ENCODE peak calls at places on chromosomes 5 and 9, in eight cellular contexts. T is iPS DF 19.7; C is stimulated activated CD8-positive, alpha-beta memory T cell treated with anti-CD3 and anti-CD28 coated beads, Interleukin-7, amount 100 ng/mL, for 1 hour; U is HFF-Myc; A is fibroblast of pulmonary artery; S is T-helper 9 cell; F is HT1080; Q is AG08395. V is an unnamed sample.

GRCh38 chr9:71094708-71095251 is 26.6 kb downstream of the TRPM3 start:
- DNase-seq in Q (no peak), A (no peak), C (no peak), T (no peak), S (no peak), F (no peak), U (no peak), V (no peak)

GRCh38 chr5:142845402-142845901 is 75.3 kb downstream of the ARHGAP26 start:
- DNase-seq in T (no peak), F (no peak), U (no peak), S (no peak), C (no peak), A (no peak), Q (no peak), V (no peak)

GRCh38 chr5:17838506-17838905 is 204.2 kb downstream of the TAF11L14 start:
- DNase-seq in C (no peak), U (no peak), F (peak; percentile 40), S (no peak), T (peak; percentile 9), A (no peak), Q (no peak), V (no peak)

GRCh38 chr5:149185067-149185466 is 43.8 kb downstream of the ABLIM3 start:
- DNase-seq in Q (no peak), F (no peak), U (no peak), T (no peak), C (no peak), A (no peak), S (no peak), V (no peak)

GRCh38 chr9:70049672-70050271 is 6.1 kb downstream of the MAMDC2 start:
- DNase-seq in S (no peak), Q (peak; percentile 64), C (no peak), A (peak; percentile 90), T (no peak), U (no peak), F (no peak), V (no peak)

GRCh38 chr9:33939924-33940874 is 108.5 kb downstream of the UBAP2 start:
- DNase-seq in A (peak; percentile 17), F (peak; percentile 28), T (no peak), C (no peak), U (no peak), S (no peak), Q (no peak), V (peak; percentile 3)

GRCh38 chr5:72917371-72917776 is 38.5 kb upstream of the FCHO2 start:
- DNase-seq in A (no peak), F (no peak), T (no peak), S (no peak), C (no peak), Q (no peak), U (no peak), V (no peak)

GRCh38 chr5:61301820-61302563 is 30.1 kb upstream of the ZSWIM6 start:
- DNase-seq in U (peak; percentile 96), Q (peak; percentile 94), C (no peak), F (peak; percentile 99), A (peak; percentile 99), S (no peak), T (no peak), V (no peak)

GRCh38 chr5:33657181-33657580 is 216.4 kb downstream of the TARS1 start:
- DNase-seq in F (no peak), C (no peak), A (no peak), T (no peak), U (no peak), S (no peak), Q (no peak), V (no peak)

GRCh38 chr9:10173561-10173960 is 439.2 kb downstream of the PTPRD start:
- DNase-seq in U (no peak), S (no peak), A (no peak), C (no peak), T (no peak), Q (no peak), F (no peak), V (no peak)

GRCh38 chr5:96125335-96125891 is 163.8 kb upstream of the ELL2 start:
- DNase-seq in C (no peak), U (no peak), S (no peak), A (peak; percentile 61), F (no peak), Q (peak; percentile 14), T (no peak), V (no peak)

GRCh38 chr5:116404001-116404400 is 170.6 kb downstream of the SEMA6A start:
- DNase-seq in F (no peak), Q (no peak), U (no peak), T (no peak), A (no peak), S (no peak), C (no peak), V (no peak)

GRCh38 chr5:96321371-96321770 is 111.7 kb downstream of the PCSK1 start:
- DNase-seq in U (no peak), Q (peak; percentile 37), S (no peak), A (no peak), T (no peak), C (no peak), F (no peak), V (no peak)

GRCh38 chr5:95219411-95219810 is 65.5 kb downstream of the MCTP1 start:
- DNase-seq in S (no peak), T (no peak), A (no peak), C (no peak), F (no peak), Q (no peak), U (no peak), V (no peak)

GRCh38 chr5:181064987-181065386 is 24.9 kb downstream of the BTNL9 start:
- DNase-seq in U (no peak), F (no peak), A (no peak), S (no peak), C (no peak), T (no peak), Q (no peak), V (no peak)

GRCh38 chr5:149853019-149853648 is 91.5 kb downstream of the PDE6A start:
- DNase-seq in F (peak; percentile 61), U (peak; percentile 52), Q (peak; percentile 82), A (peak; percentile 87), T (no peak), S (no peak), C (peak; percentile 16), V (no peak)

GRCh38 chr5:92927291-92927778 is 653.7 kb downstream of the NR2F1-AS1 start:
- DNase-seq in S (no peak), U (no peak), Q (no peak), C (no peak), A (no peak), T (no peak), F (peak; percentile 21), V (no peak)

GRCh38 chr5:6452622-6453504 is 4.2 kb downstream of the UBE2QL1 start:
- DNase-seq in F (no peak), A (no peak), Q (no peak), S (no peak), C (no peak), U (no peak), T (no peak), V (peak; percentile 23)

GRCh38 chr5:90709323-90710148 is 150.9 kb downstream of the ADGRV1 start:
- DNase-seq in Q (peak; percentile 53), T (peak; percentile 3), S (no peak), A (peak; percentile 50), C (no peak), F (peak; percentile 43), U (peak; percentile 17), V (no peak)

GRCh38 chr5:161084108-161084507 is 232.1 kb upstream of the ATP10B start:
- DNase-seq in C (no peak), Q (no peak), T (no peak), S (no peak), A (no peak), F (no peak), U (no peak), V (no peak)

GRCh38 chr5:168328804-168329203 is 37.4 kb downstream of the WWC1 start:
- DNase-seq in S (no peak), U (no peak), C (no peak), F (no peak), T (peak; percentile 73), Q (no peak), A (no peak), V (peak; percentile 86)

GRCh38 chr5:98570661-98571181 is 202.7 kb upstream of the RGMB start:
- DNase-seq in C (no peak), S (no peak), F (peak; percentile 32), A (peak; percentile 31), Q (peak; percentile 21), U (peak; percentile 60), T (no peak), V (no peak)

GRCh38 chr5:157219491-157220271 is 39.0 kb downstream of the ITK start:
- DNase-seq in F (no peak), U (no peak), T (no peak), A (no peak), Q (no peak), S (no peak), C (no peak), V (no peak)

GRCh38 chr9:110571801-110572490 is 7.6 kb downstream of the SVEP1 start:
- DNase-seq in A (no peak), F (no peak), Q (no peak), U (no peak), T (no peak), S (no peak), C (no peak), V (no peak)

GRCh38 chr9:135887585-135888050 is 19.7 kb downstream of the CAMSAP1 start:
- DNase-seq in C (no peak), A (no peak), Q (no peak), F (no peak), T (peak; percentile 35), S (peak; percentile 28), U (no peak), V (no peak)

GRCh38 chr5:146249801-146250200 is 46.4 kb downstream of the RBM27 start:
- DNase-seq in C (no peak), S (no peak), T (no peak), Q (no peak), F (no peak), A (no peak), U (no peak), V (no peak)

GRCh38 chr9:127899200-127899943 is at the start of gene ST6GALNAC6:
- DNase-seq in C (peak; percentile 50), Q (peak; percentile 89), A (peak; percentile 73), S (peak; percentile 64), F (no peak), T (no peak), U (no peak), V (peak; percentile 46)

GRCh38 chr9:80185112-80185738 is 613.5 kb downstream of the TLE4 start:
- DNase-seq in A (no peak), F (no peak), C (no peak), U (no peak), S (no peak), T (no peak), Q (no peak), V (no peak)

GRCh38 chr5:67454957-67455561 is 258.5 kb upstream of the CD180 start:
- DNase-seq in S (no peak), F (no peak), T (no peak), C (no peak), A (no peak), U (no peak), Q (no peak), V (no peak)

GRCh38 chr9:115400801-115401200 is 282.8 kb upstream of the TNC start:
- DNase-seq in T (no peak), F (peak; percentile 17), S (no peak), U (peak; percentile 77), C (no peak), Q (peak; percentile 93), A (no peak), V (no peak)

GRCh38 chr5:108531367-108532211 is 149.7 kb upstream of the FBXL17 start:
- DNase-seq in A (peak; percentile 73), Q (no peak), T (no peak), C (no peak), F (no peak), S (no peak), U (no peak), V (no peak)

V was measured in DMS79 treated with DMSO at 0.1 percent for 48 hours.